ENCODE peak calls at places on chromosomes 7 and 10, in ten cellular contexts. G is HepG2, F is astrocyte, D is IMR-90, N is HCT116, B is PC-9, V is MM.1S, U is fibroblast of lung, J is mammary epithelial cell, K is neuronal stem cell. H is an unnamed sample.

GRCh38 chr10:96863922-96864543 is 31.9 kb downstream of the LCOR start:
- DNase-seq in J (peak; percentile 54), N (peak; percentile 65), B (no peak), K (no peak), D (peak; percentile 40), V (no peak), G (peak; percentile 94), U (no peak), F (peak; percentile 70), H (no peak)

GRCh38 chr10:98486421-98486820 is 39.7 kb upstream of the HPS1 start:
- DNase-seq in K (no peak), J (peak; percentile 34), V (no peak), D (peak; percentile 66), U (no peak), G (no peak), B (no peak), N (no peak), F (peak; percentile 25), H (no peak)

GRCh38 chr10:127207081-127207480 is 10.7 kb upstream of the INSYN2A start:
- DNase-seq in G (no peak), D (no peak), U (no peak), B (no peak), F (no peak), K (no peak), V (no peak), J (no peak), N (no peak), H (no peak)

GRCh38 chr7:50679218-50680007 is 103.3 kb downstream of the GRB10 start:
- DNase-seq in V (peak; percentile 72), K (no peak), N (peak; percentile 18), B (no peak), F (peak; percentile 12), D (peak; percentile 43), J (peak; percentile 50), U (peak; percentile 72), G (peak; percentile 60), H (no peak)

GRCh38 chr7:103921692-103922091 is 67.8 kb downstream of the RELN start:
- DNase-seq in D (no peak), U (no peak), B (no peak), J (no peak), K (no peak), F (no peak), V (no peak), N (no peak), G (no peak), H (no peak)

GRCh38 chr7:90111-91063 is 102.0 kb upstream of the FAM20C start:
- DNase-seq in F (peak; percentile 49), V (no peak), B (no peak), U (peak; percentile 89), N (no peak), D (peak; percentile 83), K (no peak), J (peak; percentile 43), G (no peak), H (no peak)

GRCh38 chr10:48232717-48233447 is 41.6 kb downstream of the FRMPD2 start:
- DNase-seq in F (no peak), U (no peak), V (no peak), N (no peak), K (no peak), J (no peak), G (no peak), B (no peak), D (no peak), H (no peak)

GRCh38 chr7:136523581-136523980 is 344.9 kb upstream of the CHRM2 start:
- DNase-seq in F (peak; percentile 82), V (no peak), K (no peak), U (no peak), G (no peak), J (no peak), N (no peak), B (no peak), D (peak; percentile 4), H (no peak)

GRCh38 chr7:100763556-100764140 is 30.3 kb downstream of the ZAN start:
- DNase-seq in F (no peak), K (no peak), G (no peak), D (no peak), U (no peak), V (no peak), N (no peak), J (peak; percentile 41), B (no peak), H (peak; percentile 91)

GRCh38 chr7:81186691-81187090 is 267.8 kb upstream of the SEMA3C start:
- DNase-seq in F (peak; percentile 73), K (no peak), G (no peak), N (no peak), U (peak; percentile 65), J (no peak), B (no peak), D (peak; percentile 24), V (no peak), H (no peak)

GRCh38 chr7:124012864-124013263 is 20.0 kb downstream of the TMEM229A start:
- DNase-seq in B (no peak), U (no peak), D (no peak), G (no peak), V (no peak), N (no peak), F (no peak), K (no peak), J (no peak), H (no peak)

GRCh38 chr10:4780782-4781181 is 45.2 kb upstream of the AKR1E2 start:
- DNase-seq in F (peak; percentile 72), K (no peak), U (peak; percentile 48), J (peak; percentile 48), B (no peak), N (no peak), G (no peak), V (no peak), D (peak; percentile 45), H (no peak)
- H2AFZ ChIP-seq in F (no peak overlapping the region), K (no peak overlapping the region), U (no peak overlapping the region), J (no peak overlapping the region), B (no peak overlapping the region), N (no peak overlapping the region), G (no peak overlapping the region), V (no peak overlapping the region), D (no peak overlapping the region), H (no peak overlapping the region)

GRCh38 chr7:73978681-73979563 is 49.1 kb upstream of the ELN start:
- DNase-seq in F (no peak), N (peak; percentile 47), J (peak; percentile 26), G (peak; percentile 89), U (peak; percentile 54), K (no peak), D (no peak), B (peak; percentile 91), V (peak; percentile 74), H (no peak)
- H2AFZ ChIP-seq in F (no peak overlapping the region), N (no peak overlapping the region), J (no peak overlapping the region), G (no peak overlapping the region), U (no peak overlapping the region), K (no peak overlapping the region), D (no peak overlapping the region), B (no peak overlapping the region), V (no peak overlapping the region), H (no peak overlapping the region)

GRCh38 chr7:20862554-20862953 is 75.9 kb upstream of the SP8 start:
- DNase-seq in F (no peak), N (no peak), G (no peak), U (no peak), D (no peak), J (no peak), K (no peak), V (no peak), B (no peak), H (no peak)

GRCh38 chr7:20858913-20859312 is 72.2 kb upstream of the SP8 start:
- DNase-seq in N (no peak), D (no peak), G (no peak), V (no peak), B (no peak), U (no peak), F (no peak), J (no peak), K (no peak), H (no peak)
- H2AFZ ChIP-seq in N (no peak overlapping the region), D (no peak overlapping the region), G (no peak overlapping the region), V (no peak overlapping the region), B (no peak overlapping the region), U (no peak overlapping the region), F (no peak overlapping the region), J (no peak overlapping the region), K (no peak overlapping the region), H (no peak overlapping the region)

GRCh38 chr7:156005202-156005821 is 193.0 kb upstream of the SHH start:
- DNase-seq in V (no peak), F (no peak), N (no peak), D (no peak), K (no peak), J (no peak), G (no peak), U (no peak), B (no peak), H (no peak)

GRCh38 chr7:156004265-156005201 is 192.3 kb upstream of the SHH start:
- DNase-seq in J (no peak), U (no peak), K (no peak), N (no peak), G (no peak), V (no peak), B (no peak), D (no peak), F (no peak), H (no peak)

GRCh38 chr7:156002362-156003001 is 190.2 kb upstream of the SHH start:
- DNase-seq in G (no peak), J (no peak), F (no peak), D (no peak), K (no peak), V (no peak), U (no peak), B (no peak), N (no peak), H (no peak)

GRCh38 chr7:156001496-156002260 is 189.4 kb upstream of the SHH start:
- DNase-seq in D (no peak), G (no peak), J (no peak), N (no peak), V (no peak), K (no peak), F (no peak), B (no peak), U (no peak), H (no peak)

DNA sequence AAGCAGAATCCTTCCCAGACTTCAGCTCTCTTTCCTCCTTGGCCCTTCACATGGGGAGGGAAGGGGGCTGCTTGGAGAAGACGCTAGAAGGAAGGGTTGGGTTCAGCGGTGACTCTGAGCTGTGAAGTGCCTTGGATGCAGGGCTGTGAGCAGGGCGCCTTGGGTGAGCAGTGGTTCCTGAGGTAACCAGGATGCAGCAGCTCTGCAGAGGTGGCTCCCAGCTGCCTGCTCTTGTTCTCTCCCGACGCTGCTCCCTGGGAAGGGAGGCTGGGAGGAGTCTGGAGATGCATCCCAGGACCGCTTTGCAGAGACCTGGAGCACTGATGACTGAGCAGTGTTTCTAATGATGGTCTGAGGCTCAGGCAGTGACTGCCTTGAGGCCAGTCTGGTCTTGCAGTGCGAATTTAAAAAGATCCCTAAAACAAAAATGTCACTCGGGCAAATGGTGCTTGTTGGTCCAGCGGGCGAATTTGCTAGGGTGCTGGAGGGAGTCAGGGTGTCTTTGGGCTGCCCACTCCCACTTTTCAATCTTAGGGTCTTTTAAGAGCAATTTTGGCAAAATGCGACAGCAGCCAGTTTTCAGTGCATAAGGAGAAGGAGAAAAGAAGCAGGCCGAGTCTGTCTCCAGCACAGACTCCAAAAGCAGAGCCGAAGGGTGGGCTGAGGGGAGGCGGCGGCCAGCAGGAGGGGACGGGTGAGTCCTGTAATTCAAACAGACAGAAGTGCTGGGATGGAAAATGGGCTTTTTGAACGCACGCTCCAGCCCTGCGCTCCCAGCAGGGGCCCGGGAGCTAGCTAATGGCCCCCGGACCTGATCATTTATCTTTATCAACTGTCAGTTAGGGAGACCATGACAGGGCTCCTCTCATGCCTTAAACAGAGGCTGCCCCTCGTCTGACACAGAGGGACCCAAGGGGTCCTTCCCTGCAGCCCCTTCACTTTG is 191.2 kb upstream of the SHH start:
- DNase-seq in B (no peak), G (no peak), U (no peak), V (no peak), N (no peak), D (no peak), K (no peak), F (no peak), J (no peak), H (no peak)
- H2AFZ ChIP-seq in B (no peak overlapping the region), G (no peak overlapping the region), U (no peak overlapping the region), V (no peak overlapping the region), N (no peak overlapping the region), D (no peak overlapping the region), K (no peak overlapping the region), F (no peak overlapping the region), J (no peak overlapping the region), H (no peak overlapping the region)

H was measured in keratinocyte.